ENCODE peak calls at places on chromosomes 2 and 18, in four cellular contexts. X is RWPE1, V is AG10803, H is fibroblast of lung. A is an unnamed sample.

GRCh38 chr2:23617167-23617787 is 232.3 kb downstream of the KLHL29 start:
- DNase-seq in V (peak), H (peak), X (no peak), A (no peak)

GRCh38 chr2:26671691-26672090 is 20.8 kb upstream of the KCNK3 start:
- DNase-seq in V (no peak), X (no peak), H (no peak), A (no peak)

GRCh38 chr18:30999186-30999585 is 43.4 kb downstream of the DSC3 start:
- DNase-seq in H (no peak), V (no peak), X (no peak), A (no peak)

GRCh38 chr2:3642521-3643215 is 15.3 kb upstream of the ALLC start:
- DNase-seq in X (no peak), H (no peak), V (no peak), A (no peak)

GRCh38 chr2:160389875-160390274 is 103.7 kb downstream of the RBMS1 start:
- DNase-seq in X (peak), V (peak), H (peak), A (peak)

GRCh38 chr2:73285162-73285739 is 973 bp upstream of the FBXO41 start:
- DNase-seq in V (no peak), H (no peak), X (no peak), A (no peak)

GRCh38 chr2:19336781-19337180 is 21.6 kb downstream of the OSR1 start:
- DNase-seq in X (no peak), H (no peak), V (no peak), A (no peak)

GRCh38 chr2:43059183-43059897 is 167.1 kb downstream of the ZFP36L2 start:
- DNase-seq in H (peak), V (peak), X (peak), A (peak)

GRCh38 chr18:44033144-44033543 is 647.5 kb upstream of the SETBP1 start:
- DNase-seq in X (no peak), V (no peak), H (peak), A (no peak)

GRCh38 chr2:39435254-39435653 is 1.8 kb downstream of the MAP4K3 start:
- DNase-seq in V (no peak), X (no peak), H (peak), A (peak)

GRCh38 chr2:119746836-119747235 is 12.9 kb upstream of the PTPN4 start:
- DNase-seq in X (peak), H (peak), V (no peak), A (peak)

GRCh38 chr2:86786001-86786536 is 4.6 kb downstream of the CD8A start:
- DNase-seq in H (no peak), V (no peak), X (no peak), A (no peak)

GRCh38 chr2:127811397-127811860 is 458 bp upstream of the WDR33 start:
- DNase-seq in X (no peak), H (no peak), V (no peak), A (no peak)

GRCh38 chr2:52117299-52117698 is 1085.4 kb upstream of the NRXN1 start:
- DNase-seq in H (peak), X (peak), V (peak), A (peak)

GRCh38 chr2:8003462-8004075 is 678.3 kb upstream of the ID2 start:
- DNase-seq in X (no peak), H (peak), V (peak), A (no peak)

GRCh38 chr2:10272464-10272863 is 30.2 kb upstream of the HPCAL1 start:
- DNase-seq in X (no peak), H (no peak), V (no peak), A (no peak)

GRCh38 chr18:49625021-49625691 is 63.3 kb downstream of the LIPG start:
- DNase-seq in V (no peak), X (no peak), H (peak), A (no peak)

GRCh38 chr18:56650944-56651770 is at the start of gene WDR7:
- DNase-seq in X (peak), H (peak), V (peak), A (peak)

GRCh38 chr2:24454258-24454657 is 36.8 kb upstream of the NCOA1 start:
- DNase-seq in V (peak), H (peak), X (no peak), A (no peak)

GRCh38 chr2:133755515-133756311 is 187.4 kb upstream of the NCKAP5 start:
- DNase-seq in X (no peak), H (peak), V (peak), A (no peak)

GRCh38 chr2:136173126-136173525 is 55.2 kb upstream of the CXCR4 start:
- DNase-seq in X (no peak), V (no peak), H (no peak), A (no peak)

GRCh38 chr2:157857881-157858280 is 18.2 kb downstream of the ACVR1 start:
- DNase-seq in X (no peak), H (no peak), V (peak), A (no peak)

GRCh38 chr18:55048892-55049291 is 89.6 kb upstream of the CCDC68 start:
- DNase-seq in V (peak), H (peak), X (peak), A (peak)

GRCh38 chr18:13480856-13481255 is 245.5 kb downstream of the FAM210A start:
- DNase-seq in H (no peak), V (no peak), X (no peak), A (no peak)

GRCh38 chr2:27222407-27222806 is 5.2 kb downstream of the CAD start:
- DNase-seq in X (no peak), H (no peak), V (no peak), A (no peak)

GRCh38 chr18:41170346-41170745 is 784.7 kb upstream of the PIK3C3 start:
- DNase-seq in X (no peak), V (no peak), H (peak), A (no peak)

GRCh38 chr18:43012951-43013350 is 102.5 kb downstream of the RIT2 start:
- DNase-seq in H (no peak), V (no peak), X (no peak), A (peak)

GRCh38 chr2:37827911-37828411 is 97.1 kb upstream of the RMDN2 start:
- DNase-seq in X (no peak), V (peak), H (peak), A (peak)

GRCh38 chr2:119248311-119248710 is 24.7 kb downstream of the STEAP3 start:
- DNase-seq in H (peak), X (peak), V (peak), A (peak)

GRCh38 chr2:214649440-214650205 is 159.9 kb downstream of the BARD1 start:
- DNase-seq in X (no peak), H (peak), V (peak), A (peak)

GRCh38 chr18:78965260-78965659 is 14.4 kb upstream of the SALL3 start:
- DNase-seq in H (no peak), X (no peak), V (no peak), A (no peak)

GRCh38 chr18:79366177-79367094 is 29.3 kb upstream of the NFATC1 start:
- DNase-seq in X (no peak), V (peak), H (peak), A (no peak)

GRCh38 chr2:15243762-15244161 is 317.4 kb downstream of the NBAS start:
- DNase-seq in V (no peak), H (peak), X (peak), A (peak)

DNA sequence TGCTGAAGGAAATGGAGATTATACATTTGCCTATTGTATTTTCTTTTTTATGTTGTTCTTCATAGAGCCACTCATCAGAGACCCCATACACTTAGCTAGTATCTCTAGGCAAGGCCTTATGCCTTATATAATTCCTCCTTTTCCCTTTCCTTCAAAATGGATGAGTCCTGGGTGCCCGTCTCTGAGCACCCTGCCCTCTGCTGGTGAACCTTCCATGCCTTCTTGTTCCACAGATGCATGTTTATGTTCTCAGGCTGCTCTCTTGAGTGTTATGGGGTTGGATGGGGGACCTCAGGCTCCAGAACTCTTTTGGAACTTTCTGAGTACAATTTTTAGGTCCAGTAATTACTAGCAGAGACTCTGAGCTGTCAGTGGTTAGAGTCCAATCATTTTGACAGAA is 368.6 kb upstream of the SPRED2 start:
- DNase-seq in X (no peak), H (peak), V (peak), A (peak)
- TF ChIP-seq CTCF in X (no peak), H (peak), V (peak), A (no peak)

GRCh38 chr2:124921221-124921620 is 896.1 kb downstream of the CNTNAP5 start:
- DNase-seq in V (no peak), X (no peak), H (no peak), A (no peak)

GRCh38 chr2:124913873-124914272 is 888.8 kb downstream of the CNTNAP5 start:
- DNase-seq in H (peak), V (no peak), X (no peak), A (peak)

GRCh38 chr2:124919296-124919695 is 894.2 kb downstream of the CNTNAP5 start:
- DNase-seq in X (no peak), H (no peak), V (no peak), A (no peak)

GRCh38 chr2:124911560-124911959 is 886.5 kb downstream of the CNTNAP5 start:
- DNase-seq in V (no peak), X (no peak), H (peak), A (peak)

GRCh38 chr2:124915567-124915966 is 890.5 kb downstream of the CNTNAP5 start:
- DNase-seq in V (no peak), X (no peak), H (no peak), A (peak)
- TF ChIP-seq CTCF in V (no peak), X (no peak), H (no peak), A (peak)

DNA sequence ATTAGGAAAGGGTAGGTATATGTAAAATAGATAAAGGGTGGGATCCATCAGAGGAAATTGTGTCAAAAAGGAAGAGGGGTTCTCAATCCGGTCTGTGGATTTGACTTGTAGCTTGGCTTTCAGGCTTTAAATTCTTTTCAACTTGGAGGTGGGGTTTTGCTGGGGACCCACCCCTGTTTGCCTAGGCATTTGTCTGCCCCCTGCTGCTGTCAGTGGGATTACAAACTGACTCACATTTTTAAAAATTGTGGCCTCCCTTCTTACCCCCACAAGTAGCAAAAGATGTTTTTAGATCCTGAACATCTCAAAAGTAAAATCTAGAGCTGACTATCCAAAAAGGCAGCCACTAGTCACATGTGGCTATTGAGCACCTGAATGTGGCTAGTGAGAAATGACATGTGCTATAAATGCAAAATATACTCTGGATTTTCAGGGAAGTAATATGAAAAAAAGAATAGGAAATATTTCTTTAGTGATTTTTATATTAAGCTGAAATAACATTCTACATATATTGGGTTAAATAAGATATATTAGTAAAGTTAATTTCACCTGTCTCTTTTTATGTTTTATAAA is 178.9 kb downstream of the GFPT1 start:
- DNase-seq in X (no peak), V (no peak), H (no peak), A (peak)
- TF ChIP-seq CTCF in X (no peak), V (peak), H (no peak), A (peak)

DNA sequence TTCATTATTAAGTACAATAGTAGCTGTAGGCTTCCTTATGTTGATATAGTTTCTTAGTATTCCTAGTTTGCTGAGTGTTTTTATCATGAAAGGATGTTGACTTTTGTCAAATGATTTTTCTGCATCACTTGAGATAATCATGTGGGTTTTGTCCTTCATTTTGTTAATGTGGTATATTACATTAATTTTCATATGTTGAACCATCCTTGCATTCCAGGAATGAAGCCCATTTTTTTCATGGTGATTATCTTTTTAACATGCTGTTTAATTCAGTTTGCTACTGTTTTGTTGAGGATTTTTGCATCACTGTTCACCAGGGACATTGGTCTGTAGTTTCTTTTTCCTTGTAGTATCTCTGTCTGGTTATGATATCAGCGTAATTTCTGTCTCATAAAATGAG is 82.9 kb upstream of the CNGA3 start:
- DNase-seq in X (no peak), V (no peak), H (no peak), A (no peak)
- TF ChIP-seq CTCF in X (no peak), V (no peak), H (no peak), A (no peak)

GRCh38 chr2:67670704-67671300 is 273.7 kb downstream of the ETAA1 start:
- DNase-seq in V (no peak), X (no peak), H (no peak), A (no peak)

GRCh38 chr2:67667054-67667908 is 270.1 kb downstream of the ETAA1 start:
- DNase-seq in V (no peak), X (no peak), H (no peak), A (no peak)

GRCh38 chr2:67666386-67667053 is 269.4 kb downstream of the ETAA1 start:
- DNase-seq in V (no peak), H (no peak), X (no peak), A (no peak)

GRCh38 chr2:67669796-67670195 is 272.7 kb downstream of the ETAA1 start:
- DNase-seq in H (no peak), X (no peak), V (no peak), A (no peak)

GRCh38 chr2:67668538-67668937 is 271.4 kb downstream of the ETAA1 start:
- DNase-seq in X (no peak), H (no peak), V (no peak), A (no peak)
- TF ChIP-seq CTCF in X (no peak), H (no peak), V (no peak), A (no peak)

DNA sequence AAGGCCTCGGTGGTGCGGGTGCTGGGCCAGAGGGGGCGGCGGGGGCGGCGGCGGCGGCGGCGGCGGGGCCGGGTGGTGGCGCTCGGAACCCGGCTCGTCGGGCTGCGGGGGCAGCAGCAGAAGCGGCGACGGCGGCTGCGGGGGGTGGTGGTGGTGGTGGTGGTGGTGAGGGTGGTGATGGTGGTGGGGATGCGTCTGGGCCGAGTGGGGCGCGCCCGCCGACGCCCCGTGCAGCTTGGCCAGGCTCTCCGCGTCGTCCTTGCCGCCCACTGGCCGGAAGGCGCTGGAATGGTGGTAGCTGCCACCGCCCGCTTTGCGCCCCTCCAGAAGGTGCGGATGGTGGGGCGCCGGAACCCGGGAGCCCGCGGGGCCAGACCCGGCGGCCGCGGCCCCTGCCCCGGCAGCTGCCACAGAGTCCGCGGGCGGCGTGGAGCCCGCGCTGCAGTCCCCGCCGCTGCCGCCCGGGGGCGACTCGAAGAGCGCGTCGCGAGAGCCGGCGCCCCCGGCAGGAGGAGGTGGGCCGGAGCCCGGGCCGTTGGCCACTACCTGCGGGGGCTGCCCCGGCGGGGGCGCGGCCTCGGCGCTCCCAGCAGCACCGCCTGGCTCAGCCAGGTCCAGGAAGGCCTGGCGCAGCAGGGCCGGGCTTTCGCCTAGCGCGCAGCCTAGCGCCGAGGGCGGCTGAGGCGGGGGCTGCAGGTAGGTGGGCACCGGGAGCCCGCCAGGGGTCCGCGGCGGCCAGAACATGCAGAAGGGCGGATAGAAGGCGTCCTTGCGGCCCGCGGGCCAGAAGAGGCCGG is 4.2 kb downstream of the SKOR2 start:
- DNase-seq in V (no peak), H (no peak), X (no peak), A (no peak)
- TF ChIP-seq CTCF in V (no peak), H (no peak), X (no peak), A (no peak)

GRCh38 chr2:108878276-108878675 is 91.7 kb downstream of the CCDC138 start:
- DNase-seq in X (no peak), V (no peak), H (no peak), A (no peak)

DNA sequence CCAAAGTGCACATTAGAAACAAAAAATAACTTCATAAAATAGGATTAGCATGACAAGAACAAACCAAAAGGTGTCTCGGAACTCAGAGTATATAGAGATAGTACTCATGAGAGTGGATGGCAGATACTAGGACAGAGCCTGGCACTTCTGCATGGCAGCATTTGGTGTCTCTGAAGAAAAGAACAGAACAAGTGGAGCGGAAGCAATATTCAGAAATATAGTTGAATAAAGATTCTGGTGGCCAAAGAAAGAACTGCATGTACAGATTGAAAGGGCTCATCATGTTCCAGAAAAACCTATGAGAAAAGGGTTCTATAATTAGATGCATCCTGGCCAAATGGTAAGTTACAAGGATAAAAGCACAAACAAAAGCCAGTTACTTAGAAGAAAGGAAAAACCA is 90.9 kb downstream of the CCDC138 start:
- DNase-seq in X (no peak), V (no peak), H (no peak), A (no peak)
- TF ChIP-seq CTCF in X (no peak), V (no peak), H (no peak), A (no peak)

GRCh38 chr2:112584891-112585250 is 462 bp downstream of the CHCHD5 start:
- DNase-seq in X (no peak), V (no peak), H (no peak), A (no peak)

GRCh38 chr2:112583497-112584133 is 794 bp upstream of the CHCHD5 start:
- DNase-seq in H (peak), V (peak), X (no peak), A (no peak)

GRCh38 chr2:112585873-112586477 is 1.6 kb downstream of the CHCHD5 start:
- DNase-seq in X (no peak), H (no peak), V (no peak), A (no peak)

GRCh38 chr2:112585400-112585799 is 991 bp downstream of the CHCHD5 start:
- DNase-seq in H (no peak), V (no peak), X (no peak), A (no peak)

DNA sequence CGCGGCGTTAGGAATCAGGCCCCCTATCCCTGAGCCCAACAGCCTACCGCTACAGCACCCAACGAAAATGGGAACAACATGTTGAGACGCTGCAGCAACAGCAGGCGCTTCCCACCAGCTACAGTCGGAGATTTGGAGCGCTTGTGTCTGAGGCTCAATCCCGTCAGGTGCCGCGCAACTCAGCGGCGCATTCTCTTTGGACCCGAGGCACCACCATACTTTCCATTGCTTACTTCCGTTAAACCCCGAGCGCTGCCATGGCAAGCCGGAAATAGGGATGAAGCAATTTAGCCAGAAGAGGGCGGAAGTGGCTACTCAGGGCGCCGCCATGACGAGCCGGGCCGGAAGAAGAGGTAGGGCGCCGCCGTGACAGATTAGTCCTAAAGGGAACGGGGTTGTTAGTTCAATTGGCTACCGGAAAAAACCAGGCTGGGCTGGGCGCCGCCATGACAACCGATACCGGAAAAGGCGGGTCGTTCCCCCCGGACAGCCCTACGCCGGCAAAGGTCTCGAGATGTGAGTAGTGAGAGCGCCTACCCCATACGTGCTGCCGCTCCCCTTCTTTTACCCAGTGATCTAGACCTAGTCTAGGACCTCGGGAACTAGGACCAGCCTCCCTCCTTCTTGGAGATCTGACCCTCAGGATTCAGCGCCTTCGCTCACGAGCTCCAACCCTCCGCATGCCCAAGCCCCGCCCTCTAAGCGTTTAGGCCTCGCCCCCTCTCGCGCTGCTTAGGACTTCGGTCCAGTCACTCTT is at the start of gene CHCHD5:
- DNase-seq in H (peak), V (peak), X (peak), A (peak)
- TF ChIP-seq CTCF in H (no peak), V (no peak), X (no peak), A (no peak)

A was measured in MCF 10A.